ENCODE peak calls at places on chromosomes 6 and 20, in seven cellular contexts. One of them, this sample, is unnamed.

GRCh38 chr6:23181301-23182110 is 612.1 kb downstream of the HDGFL1 start:
- DNase-seq in transverse colon: no peak
- DNase-seq in Panc1: no peak
- DNase-seq in endothelial cell of umbilical vein: no peak
- DNase-seq in esophagus muscularis mucosa: no peak
- DNase-seq in suprapubic skin: no peak
- DNase-seq in GM23338: no peak
- DNase-seq in this sample: no peak

GRCh38 chr6:43772571-43773049 is 2.6 kb downstream of the VEGFA start:
- DNase-seq in transverse colon: peak
- DNase-seq in Panc1: no peak
- DNase-seq in endothelial cell of umbilical vein: peak
- DNase-seq in GM23338: peak
- DNase-seq in suprapubic skin: no peak
- DNase-seq in esophagus muscularis mucosa: no peak
- DNase-seq in this sample: peak

GRCh38 chr20:8342401-8342800 is 210.3 kb downstream of the PLCB1 start:
- DNase-seq in suprapubic skin: no peak
- DNase-seq in transverse colon: no peak
- DNase-seq in GM23338: no peak
- DNase-seq in esophagus muscularis mucosa: no peak
- DNase-seq in Panc1: no peak
- DNase-seq in endothelial cell of umbilical vein: no peak
- DNase-seq in this sample: no peak

GRCh38 chr20:32831982-32832381 is 12.2 kb downstream of the MAPRE1 start:
- DNase-seq in transverse colon: no peak
- DNase-seq in suprapubic skin: no peak
- DNase-seq in esophagus muscularis mucosa: no peak
- DNase-seq in GM23338: no peak
- DNase-seq in endothelial cell of umbilical vein: no peak
- DNase-seq in Panc1: no peak
- DNase-seq in this sample: no peak

GRCh38 chr6:139748353-139749146 is 374.1 kb upstream of the CITED2 start:
- DNase-seq in transverse colon: no peak
- DNase-seq in endothelial cell of umbilical vein: no peak
- DNase-seq in Panc1: no peak
- DNase-seq in GM23338: no peak
- DNase-seq in suprapubic skin: no peak
- DNase-seq in esophagus muscularis mucosa: no peak
- DNase-seq in this sample: no peak

GRCh38 chr6:100134297-100134696 is 140.3 kb upstream of the MCHR2 start:
- DNase-seq in endothelial cell of umbilical vein: peak
- DNase-seq in suprapubic skin: no peak
- DNase-seq in Panc1: no peak
- DNase-seq in transverse colon: no peak
- DNase-seq in GM23338: no peak
- DNase-seq in esophagus muscularis mucosa: no peak
- DNase-seq in this sample: no peak

GRCh38 chr6:1013656-1014430 is 298.1 kb upstream of the FOXQ1 start:
- DNase-seq in Panc1: no peak
- DNase-seq in transverse colon: no peak
- DNase-seq in suprapubic skin: no peak
- DNase-seq in endothelial cell of umbilical vein: no peak
- DNase-seq in GM23338: no peak
- DNase-seq in esophagus muscularis mucosa: no peak
- DNase-seq in this sample: no peak

GRCh38 chr6:105991561-105992314 is 94.4 kb upstream of the PRDM1 start:
- DNase-seq in esophagus muscularis mucosa: no peak
- DNase-seq in GM23338: peak
- DNase-seq in transverse colon: peak
- DNase-seq in endothelial cell of umbilical vein: peak
- DNase-seq in Panc1: no peak
- DNase-seq in suprapubic skin: no peak
- DNase-seq in this sample: peak

GRCh38 chr20:38173237-38174156 is 8.4 kb upstream of the TGM2 start:
- DNase-seq in suprapubic skin: no peak
- DNase-seq in Panc1: no peak
- DNase-seq in transverse colon: no peak
- DNase-seq in endothelial cell of umbilical vein: peak
- DNase-seq in GM23338: peak
- DNase-seq in esophagus muscularis mucosa: no peak
- DNase-seq in this sample: peak

GRCh38 chr20:50792708-50793574 is 1.9 kb upstream of the BCAS4 start:
- DNase-seq in esophagus muscularis mucosa: no peak
- DNase-seq in transverse colon: no peak
- DNase-seq in Panc1: no peak
- DNase-seq in GM23338: no peak
- DNase-seq in endothelial cell of umbilical vein: no peak
- DNase-seq in suprapubic skin: no peak
- DNase-seq in this sample: no peak

GRCh38 chr20:24634855-24635254 is 165.4 kb downstream of the SYNDIG1 start:
- DNase-seq in endothelial cell of umbilical vein: no peak
- DNase-seq in suprapubic skin: no peak
- DNase-seq in esophagus muscularis mucosa: no peak
- DNase-seq in Panc1: no peak
- DNase-seq in GM23338: peak
- DNase-seq in transverse colon: no peak
- DNase-seq in this sample: no peak

GRCh38 chr6:77457720-77458349 is 5.5 kb downstream of the HTR1B start:
- DNase-seq in suprapubic skin: peak
- DNase-seq in transverse colon: peak
- DNase-seq in GM23338: peak
- DNase-seq in esophagus muscularis mucosa: no peak
- DNase-seq in Panc1: peak
- DNase-seq in endothelial cell of umbilical vein: peak
- DNase-seq in this sample: peak

GRCh38 chr6:39204646-39205244 is 24.5 kb downstream of the KCNK5 start:
- DNase-seq in GM23338: peak
- DNase-seq in transverse colon: no peak
- DNase-seq in endothelial cell of umbilical vein: no peak
- DNase-seq in suprapubic skin: no peak
- DNase-seq in Panc1: no peak
- DNase-seq in esophagus muscularis mucosa: no peak
- DNase-seq in this sample: no peak

GRCh38 chr6:149347067-149347466 is 29.6 kb downstream of the TAB2 start:
- DNase-seq in transverse colon: no peak
- DNase-seq in suprapubic skin: no peak
- DNase-seq in esophagus muscularis mucosa: no peak
- DNase-seq in GM23338: no peak
- DNase-seq in endothelial cell of umbilical vein: no peak
- DNase-seq in Panc1: no peak
- DNase-seq in this sample: no peak

GRCh38 chr6:15623282-15624116 is 39.3 kb downstream of the DTNBP1 start:
- DNase-seq in suprapubic skin: no peak
- DNase-seq in GM23338: peak
- DNase-seq in esophagus muscularis mucosa: no peak
- DNase-seq in transverse colon: no peak
- DNase-seq in endothelial cell of umbilical vein: peak
- DNase-seq in Panc1: no peak
- DNase-seq in this sample: peak

GRCh38 chr6:35161776-35162607 is 20.9 kb upstream of the TCP11 start:
- DNase-seq in GM23338: no peak
- DNase-seq in Panc1: no peak
- DNase-seq in transverse colon: no peak
- DNase-seq in endothelial cell of umbilical vein: peak
- DNase-seq in suprapubic skin: no peak
- DNase-seq in esophagus muscularis mucosa: no peak
- DNase-seq in this sample: no peak

GRCh38 chr6:98146656-98147055 is 687.7 kb upstream of the POU3F2 start:
- DNase-seq in GM23338: no peak
- DNase-seq in endothelial cell of umbilical vein: no peak
- DNase-seq in suprapubic skin: no peak
- DNase-seq in esophagus muscularis mucosa: no peak
- DNase-seq in Panc1: no peak
- DNase-seq in transverse colon: no peak
- DNase-seq in this sample: no peak

GRCh38 chr6:3545156-3545555 is 88.3 kb upstream of the SLC22A23 start:
- DNase-seq in esophagus muscularis mucosa: no peak
- DNase-seq in suprapubic skin: no peak
- DNase-seq in transverse colon: no peak
- DNase-seq in GM23338: no peak
- DNase-seq in Panc1: no peak
- DNase-seq in endothelial cell of umbilical vein: no peak
- DNase-seq in this sample: no peak

GRCh38 chr6:3540980-3541379 is 84.1 kb upstream of the SLC22A23 start:
- DNase-seq in GM23338: no peak
- DNase-seq in esophagus muscularis mucosa: peak
- DNase-seq in transverse colon: no peak
- DNase-seq in Panc1: no peak
- DNase-seq in suprapubic skin: no peak
- DNase-seq in endothelial cell of umbilical vein: peak
- DNase-seq in this sample: no peak

GRCh38 chr6:3549314-3549940 is 92.6 kb upstream of the SLC22A23 start:
- DNase-seq in endothelial cell of umbilical vein: peak
- DNase-seq in suprapubic skin: no peak
- DNase-seq in Panc1: no peak
- DNase-seq in GM23338: no peak
- DNase-seq in esophagus muscularis mucosa: peak
- DNase-seq in transverse colon: no peak
- DNase-seq in this sample: no peak

GRCh38 chr6:3542032-3542640 is 85.3 kb upstream of the SLC22A23 start:
- DNase-seq in Panc1: no peak
- DNase-seq in GM23338: no peak
- DNase-seq in suprapubic skin: no peak
- DNase-seq in esophagus muscularis mucosa: peak
- DNase-seq in transverse colon: peak
- DNase-seq in endothelial cell of umbilical vein: no peak
- DNase-seq in this sample: no peak

GRCh38 chr6:3546121-3546520 is 89.3 kb upstream of the SLC22A23 start:
- DNase-seq in suprapubic skin: no peak
- DNase-seq in Panc1: no peak
- DNase-seq in esophagus muscularis mucosa: no peak
- DNase-seq in transverse colon: peak
- DNase-seq in GM23338: no peak
- DNase-seq in endothelial cell of umbilical vein: no peak
- DNase-seq in this sample: no peak
- H3K4me3 ChIP-seq in suprapubic skin: no peak
- H3K4me3 ChIP-seq in Panc1: no peak
- H3K4me3 ChIP-seq in esophagus muscularis mucosa: no peak
- H3K4me3 ChIP-seq in transverse colon: no peak
- H3K4me3 ChIP-seq in GM23338: no peak
- H3K4me3 ChIP-seq in endothelial cell of umbilical vein: no peak
- H3K4me3 ChIP-seq in this sample: no peak

GRCh38 chr6:33417127-33417902 is 592 bp downstream of the CUTA start:
- DNase-seq in endothelial cell of umbilical vein: peak
- DNase-seq in GM23338: peak
- DNase-seq in suprapubic skin: peak
- DNase-seq in transverse colon: no peak
- DNase-seq in Panc1: no peak
- DNase-seq in esophagus muscularis mucosa: no peak
- DNase-seq in this sample: no peak
- TF ChIP-seq POLR2AphosphoS5 in endothelial cell of umbilical vein: no peak
- TF ChIP-seq POLR2AphosphoS5 in GM23338: no peak
- TF ChIP-seq POLR2AphosphoS5 in suprapubic skin: no peak
- TF ChIP-seq POLR2AphosphoS5 in transverse colon: no peak
- TF ChIP-seq POLR2AphosphoS5 in Panc1: no peak
- TF ChIP-seq POLR2AphosphoS5 in esophagus muscularis mucosa: peak
- TF ChIP-seq POLR2AphosphoS5 in this sample: no peak

GRCh38 chr6:143774347-143774746 is 68.8 kb upstream of the LTV1 start:
- DNase-seq in transverse colon: no peak
- DNase-seq in endothelial cell of umbilical vein: no peak
- DNase-seq in Panc1: no peak
- DNase-seq in esophagus muscularis mucosa: no peak
- DNase-seq in suprapubic skin: no peak
- DNase-seq in GM23338: no peak
- DNase-seq in this sample: peak
- H3K4me3 ChIP-seq in transverse colon: no peak
- H3K4me3 ChIP-seq in endothelial cell of umbilical vein: no peak
- H3K4me3 ChIP-seq in Panc1: no peak
- H3K4me3 ChIP-seq in esophagus muscularis mucosa: no peak
- H3K4me3 ChIP-seq in suprapubic skin: no peak
- H3K4me3 ChIP-seq in GM23338: no peak
- H3K4me3 ChIP-seq in this sample: no peak

GRCh38 chr6:32940656-32941411 is at the start of gene HLA-DMB:
- DNase-seq in endothelial cell of umbilical vein: peak
- DNase-seq in Panc1: peak
- DNase-seq in transverse colon: peak
- DNase-seq in suprapubic skin: no peak
- DNase-seq in esophagus muscularis mucosa: no peak
- DNase-seq in GM23338: peak
- DNase-seq in this sample: no peak
- TF ChIP-seq POLR2AphosphoS5 in endothelial cell of umbilical vein: no peak
- TF ChIP-seq POLR2AphosphoS5 in Panc1: no peak
- TF ChIP-seq POLR2AphosphoS5 in transverse colon: peak
- TF ChIP-seq POLR2AphosphoS5 in suprapubic skin: no peak
- TF ChIP-seq POLR2AphosphoS5 in esophagus muscularis mucosa: peak
- TF ChIP-seq POLR2AphosphoS5 in GM23338: no peak
- TF ChIP-seq POLR2AphosphoS5 in this sample: peak

GRCh38 chr20:62248890-62249560 is 10.7 kb downstream of the OSBPL2 start:
- DNase-seq in suprapubic skin: no peak
- DNase-seq in Panc1: no peak
- DNase-seq in transverse colon: no peak
- DNase-seq in GM23338: no peak
- DNase-seq in esophagus muscularis mucosa: no peak
- DNase-seq in endothelial cell of umbilical vein: no peak
- DNase-seq in this sample: no peak

GRCh38 chr20:62255976-62256375 is 17.7 kb downstream of the OSBPL2 start:
- DNase-seq in GM23338: no peak
- DNase-seq in esophagus muscularis mucosa: no peak
- DNase-seq in transverse colon: no peak
- DNase-seq in suprapubic skin: no peak
- DNase-seq in endothelial cell of umbilical vein: no peak
- DNase-seq in Panc1: no peak
- DNase-seq in this sample: no peak

GRCh38 chr20:62252342-62252966 is 14.1 kb downstream of the OSBPL2 start:
- DNase-seq in endothelial cell of umbilical vein: no peak
- DNase-seq in suprapubic skin: no peak
- DNase-seq in transverse colon: no peak
- DNase-seq in Panc1: no peak
- DNase-seq in GM23338: no peak
- DNase-seq in esophagus muscularis mucosa: no peak
- DNase-seq in this sample: no peak

GRCh38 chr20:62254021-62254724 is 15.9 kb downstream of the OSBPL2 start:
- DNase-seq in endothelial cell of umbilical vein: no peak
- DNase-seq in GM23338: peak
- DNase-seq in Panc1: no peak
- DNase-seq in transverse colon: no peak
- DNase-seq in esophagus muscularis mucosa: no peak
- DNase-seq in suprapubic skin: no peak
- DNase-seq in this sample: no peak

GRCh38 chr20:62253398-62253797 is 15.1 kb downstream of the OSBPL2 start:
- DNase-seq in transverse colon: no peak
- DNase-seq in Panc1: no peak
- DNase-seq in esophagus muscularis mucosa: no peak
- DNase-seq in suprapubic skin: no peak
- DNase-seq in endothelial cell of umbilical vein: no peak
- DNase-seq in GM23338: no peak
- DNase-seq in this sample: no peak
- H3K4me3 ChIP-seq in transverse colon: no peak
- H3K4me3 ChIP-seq in Panc1: no peak
- H3K4me3 ChIP-seq in esophagus muscularis mucosa: no peak
- H3K4me3 ChIP-seq in suprapubic skin: no peak
- H3K4me3 ChIP-seq in endothelial cell of umbilical vein: no peak
- H3K4me3 ChIP-seq in GM23338: no peak
- H3K4me3 ChIP-seq in this sample: no peak

GRCh38 chr20:57596998-57597939 is 23.0 kb downstream of the ZBP1 start:
- DNase-seq in GM23338: peak
- DNase-seq in endothelial cell of umbilical vein: peak
- DNase-seq in transverse colon: peak
- DNase-seq in esophagus muscularis mucosa: no peak
- DNase-seq in suprapubic skin: peak
- DNase-seq in Panc1: no peak
- DNase-seq in this sample: peak
- TF ChIP-seq POLR2AphosphoS5 in GM23338: no peak
- TF ChIP-seq POLR2AphosphoS5 in endothelial cell of umbilical vein: no peak
- TF ChIP-seq POLR2AphosphoS5 in transverse colon: no peak
- TF ChIP-seq POLR2AphosphoS5 in esophagus muscularis mucosa: no peak
- TF ChIP-seq POLR2AphosphoS5 in suprapubic skin: no peak
- TF ChIP-seq POLR2AphosphoS5 in Panc1: no peak
- TF ChIP-seq POLR2AphosphoS5 in this sample: no peak